ENCODE peak calls at places on chromosomes 12 and 14, in six cellular contexts. J is Caco-2, R is SK-N-SH, W is A549, T is foreskin fibroblast, K is tibial nerve. H is an unnamed sample.

GRCh38 chr14:103744621-103745395 is 29.2 kb downstream of the ZFYVE21 start:
- DNase-seq in J (no peak), R (no peak), W (no peak), T (no peak), K (no peak), H (no peak)

GRCh38 chr12:119122047-119122446 is 56.7 kb upstream of the HSPB8 start:
- DNase-seq in J (no peak), R (no peak), W (no peak), T (no peak), K (no peak), H (no peak)

GRCh38 chr14:72736348-72736747 is 157.6 kb downstream of the DPF3 start:
- DNase-seq in J (peak), R (peak), W (no peak), T (peak), K (no peak), H (no peak)

GRCh38 chr14:58637040-58637390 is 747 bp upstream of the DACT1 start:
- DNase-seq in J (no peak), R (no peak), W (no peak), T (peak), K (no peak), H (peak)

GRCh38 chr14:52397844-52398243 is 83.7 kb downstream of the PTGER2 start:
- DNase-seq in J (no peak), R (no peak), W (no peak), T (peak), K (no peak), H (no peak)

GRCh38 chr12:39173689-39174088 is 268.3 kb upstream of the CPNE8 start:
- DNase-seq in J (no peak), R (no peak), W (no peak), T (no peak), K (no peak), H (no peak)

GRCh38 chr14:99253890-99254289 is 18.1 kb downstream of the BCL11B start:
- DNase-seq in J (no peak), R (no peak), W (no peak), T (no peak), K (no peak), H (no peak)

GRCh38 chr14:80150301-80150700 is 61.0 kb downstream of the DIO2 start:
- DNase-seq in J (no peak), R (no peak), W (no peak), T (no peak), K (no peak), H (no peak)

GRCh38 chr12:28374556-28374955 is 184.3 kb downstream of the CCDC91 start:
- DNase-seq in J (no peak), R (no peak), W (no peak), T (peak), K (no peak), H (peak)

GRCh38 chr12:103882861-103883596 is 42.0 kb upstream of the NT5DC3 start:
- DNase-seq in J (no peak), R (no peak), W (no peak), T (no peak), K (no peak), H (no peak)

GRCh38 chr14:77342726-77343397 is 22.0 kb downstream of the GSTZ1 start:
- DNase-seq in J (no peak), R (no peak), W (no peak), T (no peak), K (no peak), H (no peak)

GRCh38 chr14:26601856-26602255 is 4.0 kb upstream of the NOVA1 start:
- DNase-seq in J (no peak), R (no peak), W (no peak), T (no peak), K (no peak), H (no peak)

GRCh38 chr14:25358330-25358729 is 308.4 kb upstream of the STXBP6 start:
- DNase-seq in J (no peak), R (no peak), W (no peak), T (no peak), K (no peak), H (no peak)

GRCh38 chr12:45121224-45121623 is 70.3 kb upstream of the DBX2 start:
- DNase-seq in J (no peak), R (no peak), W (no peak), T (no peak), K (no peak), H (no peak)

GRCh38 chr14:38127784-38128183 is 79.9 kb upstream of the SSTR1 start:
- DNase-seq in J (no peak), R (no peak), W (no peak), T (peak), K (no peak), H (no peak)

GRCh38 chr12:90407841-90408240 is 547.1 kb downstream of the CCER1 start:
- DNase-seq in J (no peak), R (no peak), W (no peak), T (no peak), K (no peak), H (peak)

GRCh38 chr14:93006484-93007128 is 83.7 kb downstream of the CHGA start:
- DNase-seq in J (no peak), R (no peak), W (no peak), T (no peak), K (no peak), H (no peak)

GRCh38 chr12:94676922-94677321 is 26.6 kb upstream of the TMCC3 start:
- DNase-seq in J (no peak), R (no peak), W (no peak), T (no peak), K (no peak), H (no peak)

GRCh38 chr12:108304633-108305032 is 34.5 kb downstream of the CMKLR1 start:
- DNase-seq in J (peak), R (peak), W (no peak), T (no peak), K (no peak), H (no peak)

GRCh38 chr12:111428728-111429175 is 23.0 kb downstream of the SH2B3 start:
- DNase-seq in J (no peak), R (no peak), W (no peak), T (no peak), K (no peak), H (no peak)

GRCh38 chr12:62516932-62517331 is 50.3 kb downstream of the MON2 start:
- DNase-seq in J (no peak), R (no peak), W (no peak), T (no peak), K (no peak), H (no peak)

GRCh38 chr12:113049976-113050742 is 6.4 kb upstream of the DTX1 start:
- DNase-seq in J (peak), R (peak), W (peak), T (no peak), K (no peak), H (no peak)

GRCh38 chr12:47221256-47222023 is 141.7 kb upstream of the AMIGO2 start:
- DNase-seq in J (peak), R (no peak), W (peak), T (no peak), K (no peak), H (no peak)

DNA sequence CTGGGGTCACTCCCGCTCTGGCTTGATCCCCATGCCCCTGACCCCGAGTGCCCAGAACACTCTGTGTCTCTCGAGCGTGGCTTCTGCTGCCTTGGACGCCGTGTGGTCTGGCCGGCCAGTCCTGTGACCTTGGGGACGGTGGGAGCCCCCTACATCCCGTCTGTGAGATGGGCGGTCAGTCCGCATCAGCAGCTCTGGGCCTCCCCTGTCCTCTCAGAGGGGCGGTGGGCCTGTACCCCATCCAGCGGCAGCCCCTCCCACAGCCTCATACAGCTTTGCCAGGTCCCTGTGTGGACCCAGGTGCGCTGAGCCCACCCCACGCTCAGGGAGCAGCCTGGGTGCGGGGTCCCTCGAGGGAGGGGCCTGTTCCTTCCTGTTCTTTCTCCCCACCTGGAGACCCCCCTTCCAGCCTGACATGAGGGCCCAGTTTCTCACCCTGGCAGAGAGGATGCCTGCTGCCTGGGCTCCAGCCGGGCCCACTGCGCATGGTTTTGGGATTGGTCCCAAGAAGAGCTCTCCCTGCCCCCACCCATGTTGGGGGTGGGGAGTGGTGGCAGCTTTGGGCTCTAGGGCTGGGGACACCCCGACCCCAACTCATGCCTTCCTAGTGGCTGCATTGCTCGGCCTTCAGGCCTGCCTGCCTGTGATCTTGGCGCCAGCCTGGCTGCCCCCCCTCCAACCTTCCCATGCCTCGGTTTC is 1.5 kb downstream of the MTA1 start:
- DNase-seq in J (no peak), R (peak), W (no peak), T (no peak), K (no peak), H (no peak)
- H3K4me3 ChIP-seq in J (peak), R (peak), W (peak), T (peak), K (peak), H (peak)

GRCh38 chr12:92208613-92209121 is 63.0 kb upstream of the BTG1 start:
- DNase-seq in J (no peak), R (no peak), W (peak), T (peak), K (no peak), H (peak)
- H3K4me3 ChIP-seq in J (peak), R (no peak), W (peak), T (no peak), K (no peak), H (peak)

GRCh38 chr12:24038211-24038997 is 88.9 kb upstream of the SOX5 start:
- DNase-seq in J (no peak), R (no peak), W (no peak), T (no peak), K (no peak), H (no peak)

GRCh38 chr12:24034160-24034559 is 84.7 kb upstream of the SOX5 start:
- DNase-seq in J (no peak), R (peak), W (no peak), T (no peak), K (no peak), H (no peak)

GRCh38 chr12:24039113-24039525 is 89.6 kb upstream of the SOX5 start:
- DNase-seq in J (no peak), R (no peak), W (no peak), T (peak), K (no peak), H (peak)

GRCh38 chr12:24034894-24035293 is 85.4 kb upstream of the SOX5 start:
- DNase-seq in J (no peak), R (no peak), W (no peak), T (no peak), K (no peak), H (no peak)

DNA sequence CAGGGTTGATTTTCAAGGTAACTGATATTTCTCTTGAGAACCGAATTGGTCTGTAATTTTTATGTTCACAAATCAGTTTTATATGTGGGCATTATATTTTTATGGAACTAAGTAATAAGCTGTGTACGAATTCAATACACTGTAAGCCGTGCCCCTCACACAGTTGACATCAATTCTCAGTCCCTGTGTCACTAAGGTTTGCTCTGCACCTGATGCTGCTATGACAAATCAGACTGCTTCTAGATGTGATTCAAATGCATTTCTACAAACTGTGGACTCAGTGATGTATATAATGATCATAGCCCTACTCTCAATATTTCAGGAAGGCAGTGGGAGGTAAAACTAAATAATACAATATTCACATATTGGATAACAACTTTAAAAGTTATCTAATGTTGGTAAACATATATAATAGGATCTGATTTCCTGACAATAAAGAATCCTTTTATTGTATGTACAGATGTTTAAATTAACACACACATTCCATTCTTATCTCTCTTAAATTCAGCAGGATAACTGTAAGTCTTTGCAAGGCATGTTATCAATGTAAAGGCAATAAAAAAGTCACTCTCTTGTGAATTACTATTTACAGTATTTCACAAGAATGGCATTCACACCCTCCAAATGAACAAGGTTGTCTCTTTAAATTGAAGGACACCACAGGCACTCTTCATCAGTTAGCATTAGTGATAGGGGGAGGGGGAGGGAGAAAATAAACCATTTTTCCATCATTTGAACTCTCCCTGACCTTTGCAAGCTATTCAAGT is 87.2 kb upstream of the SOX5 start:
- DNase-seq in J (peak), R (no peak), W (no peak), T (no peak), K (no peak), H (no peak)
- H3K4me3 ChIP-seq in J (no peak), R (no peak), W (no peak), T (no peak), K (no peak), H (no peak)

DNA sequence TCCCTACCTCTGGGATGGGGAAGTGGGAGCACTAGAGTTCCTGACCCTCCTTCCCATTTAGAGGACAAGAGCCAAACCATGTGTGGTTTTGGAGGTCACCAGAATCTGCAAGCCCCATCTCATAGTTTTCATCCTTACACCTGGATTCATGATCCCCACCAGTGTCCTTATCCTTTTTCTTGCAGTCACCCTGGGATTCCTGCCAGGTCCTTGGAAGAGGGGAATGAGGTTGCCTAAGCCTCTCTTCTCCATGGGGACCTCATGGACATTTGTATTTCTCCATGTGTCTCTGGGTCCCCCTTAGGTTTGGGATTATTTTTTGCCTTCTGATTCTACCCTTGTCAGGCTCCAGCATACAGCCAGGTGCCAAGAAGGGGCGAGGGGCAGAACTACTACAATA is 1.5 kb upstream of the WNT10B start:
- DNase-seq in J (no peak), R (no peak), W (no peak), T (no peak), K (no peak), H (no peak)
- H3K4me3 ChIP-seq in J (no peak), R (no peak), W (no peak), T (no peak), K (no peak), H (no peak)

DNA sequence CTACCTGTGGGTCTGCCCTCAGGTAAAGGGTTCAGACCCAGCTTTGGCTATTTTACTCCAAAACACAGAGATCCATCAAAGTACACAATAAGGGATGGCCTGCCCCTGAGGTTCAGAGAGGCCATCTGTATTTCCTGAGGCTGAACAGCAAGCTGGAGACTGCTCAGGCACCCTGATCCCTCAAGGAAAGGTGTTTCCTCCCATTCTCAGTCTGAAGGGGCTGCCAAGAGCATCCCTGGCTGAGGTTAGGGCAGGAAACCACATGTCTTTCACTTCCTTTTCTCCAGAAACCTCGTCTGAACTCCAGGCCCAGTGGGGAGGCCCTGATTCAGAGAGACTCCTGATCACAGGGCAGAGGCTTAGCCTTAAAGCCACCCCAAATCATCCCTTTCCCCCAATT is 1.5 kb downstream of the RILPL1 start:
- DNase-seq in J (no peak), R (no peak), W (no peak), T (peak), K (no peak), H (no peak)
- H3K4me3 ChIP-seq in J (no peak), R (peak), W (peak), T (peak), K (peak), H (peak)

GRCh38 chr12:12033589-12034223 is 37.0 kb upstream of the BCL2L14 start:
- DNase-seq in J (no peak), R (no peak), W (no peak), T (no peak), K (no peak), H (no peak)
- H3K4me3 ChIP-seq in J (no peak), R (peak), W (no peak), T (no peak), K (no peak), H (no peak)

DNA sequence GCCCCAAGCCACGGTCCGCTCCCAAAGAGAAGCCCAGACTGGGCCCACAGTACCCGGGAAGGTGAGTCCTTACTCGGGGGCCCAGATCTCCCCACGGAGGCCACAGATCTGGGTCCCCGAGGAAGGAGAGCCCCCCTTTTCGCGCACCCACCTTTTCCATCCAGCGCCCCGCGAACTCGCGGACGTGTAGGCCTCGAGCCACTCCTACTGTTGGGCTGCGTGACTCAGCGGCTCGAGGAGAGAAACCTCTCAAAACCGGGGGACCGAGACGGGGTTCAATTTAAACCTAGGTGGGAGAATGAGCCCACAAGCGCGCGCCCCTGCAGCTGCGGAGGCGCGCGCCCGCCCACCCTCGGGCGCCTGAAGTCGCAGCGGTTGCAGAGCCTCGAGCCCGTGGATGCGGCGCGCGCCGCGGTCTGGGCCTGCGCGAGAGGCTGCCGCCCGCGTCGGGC is 6.3 kb downstream of the SIX6 start:
- DNase-seq in J (no peak), R (no peak), W (no peak), T (no peak), K (no peak), H (no peak)
- H3K4me3 ChIP-seq in J (no peak), R (peak), W (peak), T (no peak), K (peak), H (no peak)

H was measured in retinal pigment epithelial cell.